ENCODE peak calls at places on chromosomes 13 and 19, in six cellular contexts. One of them, this sample, is unnamed.

GRCh38 chr19:42335374-42335936 is 10.0 kb downstream of the MEGF8 start:
- DNase-seq in adipocyte: no peak
- DNase-seq in CD8-positive, alpha-beta T cell: no peak
- DNase-seq in fibroblast of mammary gland: no peak
- DNase-seq in transverse colon: no peak
- DNase-seq in BE2C: no peak
- DNase-seq in this sample: no peak

GRCh38 chr19:12937243-12938053 is 961 bp upstream of the CALR start:
- DNase-seq in adipocyte: no peak
- DNase-seq in CD8-positive, alpha-beta T cell: no peak
- DNase-seq in fibroblast of mammary gland: peak; percentile 58
- DNase-seq in transverse colon: peak; percentile 48
- DNase-seq in BE2C: peak; percentile 66
- DNase-seq in this sample: no peak

GRCh38 chr19:16931306-16931705 is 42.5 kb downstream of the F2RL3 start:
- DNase-seq in adipocyte: no peak
- DNase-seq in CD8-positive, alpha-beta T cell: no peak
- DNase-seq in fibroblast of mammary gland: no peak
- DNase-seq in transverse colon: no peak
- DNase-seq in BE2C: no peak
- DNase-seq in this sample: no peak

GRCh38 chr19:7670150-7670784 is 1.4 kb downstream of the RETN start:
- DNase-seq in adipocyte: peak; percentile 36
- DNase-seq in CD8-positive, alpha-beta T cell: no peak
- DNase-seq in fibroblast of mammary gland: no peak
- DNase-seq in transverse colon: no peak
- DNase-seq in BE2C: no peak
- DNase-seq in this sample: no peak

GRCh38 chr13:77507931-77508776 is 27.4 kb upstream of the SCEL start:
- DNase-seq in adipocyte: peak; percentile 65
- DNase-seq in CD8-positive, alpha-beta T cell: no peak
- DNase-seq in fibroblast of mammary gland: peak; percentile 93
- DNase-seq in transverse colon: no peak
- DNase-seq in BE2C: peak; percentile 33
- DNase-seq in this sample: peak; percentile 61

GRCh38 chr19:52592301-52592700 is 22.2 kb downstream of the ZNF701 start:
- DNase-seq in adipocyte: no peak
- DNase-seq in CD8-positive, alpha-beta T cell: no peak
- DNase-seq in fibroblast of mammary gland: no peak
- DNase-seq in transverse colon: no peak
- DNase-seq in BE2C: no peak
- DNase-seq in this sample: no peak

GRCh38 chr19:7442423-7442822 is 46.4 kb downstream of the PEX11G start:
- DNase-seq in adipocyte: no peak
- DNase-seq in CD8-positive, alpha-beta T cell: no peak
- DNase-seq in fibroblast of mammary gland: peak; percentile 20
- DNase-seq in transverse colon: no peak
- DNase-seq in BE2C: peak; percentile 71
- DNase-seq in this sample: no peak

GRCh38 chr19:1259873-1260748 is 9.0 kb upstream of the CIRBP start:
- DNase-seq in adipocyte: no peak
- DNase-seq in CD8-positive, alpha-beta T cell: peak; percentile 67
- DNase-seq in fibroblast of mammary gland: no peak
- DNase-seq in transverse colon: peak; percentile 63
- DNase-seq in BE2C: no peak
- DNase-seq in this sample: no peak

GRCh38 chr19:1183543-1184172 is 9.6 kb upstream of the SBNO2 start:
- DNase-seq in adipocyte: peak; percentile 57
- DNase-seq in CD8-positive, alpha-beta T cell: no peak
- DNase-seq in fibroblast of mammary gland: no peak
- DNase-seq in transverse colon: peak; percentile 62
- DNase-seq in BE2C: no peak
- DNase-seq in this sample: no peak

GRCh38 chr13:28710161-28710560 is 8.6 kb downstream of the SLC46A3 start:
- DNase-seq in adipocyte: no peak
- DNase-seq in CD8-positive, alpha-beta T cell: no peak
- DNase-seq in fibroblast of mammary gland: no peak
- DNase-seq in transverse colon: peak; percentile 80
- DNase-seq in BE2C: no peak
- DNase-seq in this sample: no peak

GRCh38 chr13:43127827-43128226 is 104.4 kb downstream of the DNAJC15 start:
- DNase-seq in adipocyte: no peak
- DNase-seq in CD8-positive, alpha-beta T cell: no peak
- DNase-seq in fibroblast of mammary gland: no peak
- DNase-seq in transverse colon: no peak
- DNase-seq in BE2C: no peak
- DNase-seq in this sample: no peak

DNA sequence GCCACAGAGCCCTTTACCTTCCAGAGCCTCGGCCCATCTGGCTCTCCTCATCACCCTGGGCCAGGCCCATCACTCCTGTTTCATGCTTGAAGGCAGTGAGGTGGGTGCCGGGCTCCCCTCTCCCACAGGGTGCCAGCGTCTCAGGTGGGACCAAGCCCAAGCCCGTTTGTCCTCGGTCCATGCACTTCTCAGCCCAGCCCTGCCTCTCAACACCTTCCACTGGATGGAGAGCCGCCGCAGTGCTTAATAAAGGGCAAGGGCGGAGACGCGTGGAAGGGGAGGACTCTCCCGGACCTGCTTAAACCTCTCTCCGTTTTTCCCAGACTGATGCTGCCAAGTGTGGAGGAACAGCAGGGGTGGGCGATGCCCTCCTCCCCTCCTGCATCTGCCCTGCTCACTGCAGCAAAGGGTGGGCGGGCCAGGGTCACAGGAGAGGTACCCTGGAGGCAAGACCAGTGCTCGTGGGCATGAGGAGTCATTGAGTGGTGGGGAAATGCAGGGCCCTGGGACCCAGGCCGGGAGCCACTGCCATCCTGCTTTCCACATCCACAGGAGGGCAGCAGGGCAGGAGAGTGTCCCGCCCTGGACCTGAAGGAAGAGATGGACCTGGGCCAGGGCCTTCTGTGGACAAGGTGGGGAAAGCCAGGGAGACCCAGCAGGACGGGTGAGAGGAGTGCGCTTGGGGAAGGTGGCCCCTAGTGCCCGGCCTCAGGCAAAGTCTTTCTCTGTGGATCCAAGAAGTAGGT is 9.7 kb upstream of the ATP11A start:
- DNase-seq in adipocyte: no peak
- DNase-seq in CD8-positive, alpha-beta T cell: peak; percentile 42
- DNase-seq in fibroblast of mammary gland: no peak
- DNase-seq in transverse colon: no peak
- DNase-seq in BE2C: no peak
- DNase-seq in this sample: no peak
- H3K4me3 ChIP-seq in adipocyte: no peak overlapping the region
- H3K4me3 ChIP-seq in CD8-positive, alpha-beta T cell: no peak overlapping the region
- H3K4me3 ChIP-seq in fibroblast of mammary gland: no peak overlapping the region
- H3K4me3 ChIP-seq in transverse colon: no peak overlapping the region
- H3K4me3 ChIP-seq in BE2C: no peak overlapping the region
- H3K4me3 ChIP-seq in this sample: no peak overlapping the region

GRCh38 chr13:34035676-34036325 is 217.9 kb downstream of the RFC3 start:
- DNase-seq in adipocyte: no peak
- DNase-seq in CD8-positive, alpha-beta T cell: no peak
- DNase-seq in fibroblast of mammary gland: peak; percentile 15
- DNase-seq in transverse colon: no peak
- DNase-seq in BE2C: no peak
- DNase-seq in this sample: no peak

GRCh38 chr13:34038326-34039068 is 220.5 kb downstream of the RFC3 start:
- DNase-seq in adipocyte: no peak
- DNase-seq in CD8-positive, alpha-beta T cell: no peak
- DNase-seq in fibroblast of mammary gland: no peak
- DNase-seq in transverse colon: no peak
- DNase-seq in BE2C: no peak
- DNase-seq in this sample: no peak

GRCh38 chr13:34039678-34040077 is 221.7 kb downstream of the RFC3 start:
- DNase-seq in adipocyte: no peak
- DNase-seq in CD8-positive, alpha-beta T cell: no peak
- DNase-seq in fibroblast of mammary gland: no peak
- DNase-seq in transverse colon: no peak
- DNase-seq in BE2C: no peak
- DNase-seq in this sample: no peak

GRCh38 chr13:34035178-34035577 is 217.2 kb downstream of the RFC3 start:
- DNase-seq in adipocyte: no peak
- DNase-seq in CD8-positive, alpha-beta T cell: no peak
- DNase-seq in fibroblast of mammary gland: no peak
- DNase-seq in transverse colon: no peak
- DNase-seq in BE2C: no peak
- DNase-seq in this sample: no peak

DNA sequence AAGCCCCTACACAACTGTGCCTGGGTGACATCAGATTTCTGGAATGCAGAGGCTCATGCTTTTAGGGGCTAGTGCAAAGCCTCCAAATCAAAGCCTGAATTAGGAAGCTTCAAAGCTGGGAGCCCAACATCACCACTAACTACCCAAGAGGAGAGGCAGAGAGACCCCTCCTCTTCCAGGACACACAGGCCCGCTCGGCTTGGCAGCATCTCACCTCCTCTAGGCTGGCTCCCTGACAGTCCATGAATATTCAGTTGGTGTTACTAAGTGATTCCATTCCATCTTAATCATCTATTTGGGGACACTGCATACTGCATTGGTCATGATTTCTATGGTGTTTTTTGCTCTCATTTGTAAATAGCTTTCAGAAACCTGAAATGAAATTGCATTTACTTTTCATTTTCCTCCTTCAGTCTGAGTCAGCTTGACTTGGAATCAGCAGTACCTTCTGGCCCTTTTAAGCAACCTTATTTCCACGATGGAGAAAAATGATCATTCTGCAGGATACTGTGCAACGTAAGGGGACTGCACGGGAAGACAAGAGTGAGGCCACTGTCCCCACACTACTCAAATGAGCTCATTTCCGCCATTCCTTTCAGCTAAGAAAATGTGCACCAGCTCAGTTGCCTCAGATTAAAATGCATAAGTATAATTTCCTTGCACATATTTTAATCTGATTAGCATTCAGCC is 219.8 kb downstream of the RFC3 start:
- DNase-seq in adipocyte: no peak
- DNase-seq in CD8-positive, alpha-beta T cell: no peak
- DNase-seq in fibroblast of mammary gland: peak; percentile 4
- DNase-seq in transverse colon: no peak
- DNase-seq in BE2C: no peak
- DNase-seq in this sample: no peak
- H3K4me3 ChIP-seq in adipocyte: no peak overlapping the region
- H3K4me3 ChIP-seq in CD8-positive, alpha-beta T cell: no peak overlapping the region
- H3K4me3 ChIP-seq in fibroblast of mammary gland: no peak overlapping the region
- H3K4me3 ChIP-seq in transverse colon: no peak overlapping the region
- H3K4me3 ChIP-seq in BE2C: no peak overlapping the region
- H3K4me3 ChIP-seq in this sample: no peak overlapping the region

GRCh38 chr19:43464089-43464775 is 1.2 kb downstream of the LYPD3 start:
- DNase-seq in adipocyte: peak; percentile 83
- DNase-seq in CD8-positive, alpha-beta T cell: no peak
- DNase-seq in fibroblast of mammary gland: no peak
- DNase-seq in transverse colon: peak; percentile 81
- DNase-seq in BE2C: peak; percentile 70
- DNase-seq in this sample: no peak

GRCh38 chr19:43466793-43467192 is 1.4 kb upstream of the LYPD3 start:
- DNase-seq in adipocyte: no peak
- DNase-seq in CD8-positive, alpha-beta T cell: no peak
- DNase-seq in fibroblast of mammary gland: no peak
- DNase-seq in transverse colon: no peak
- DNase-seq in BE2C: no peak
- DNase-seq in this sample: no peak

GRCh38 chr19:43467276-43467675 is 1.9 kb upstream of the LYPD3 start:
- DNase-seq in adipocyte: no peak
- DNase-seq in CD8-positive, alpha-beta T cell: no peak
- DNase-seq in fibroblast of mammary gland: no peak
- DNase-seq in transverse colon: no peak
- DNase-seq in BE2C: no peak
- DNase-seq in this sample: no peak

GRCh38 chr19:43463381-43464088 is 1.9 kb downstream of the LYPD3 start:
- DNase-seq in adipocyte: peak; percentile 96
- DNase-seq in CD8-positive, alpha-beta T cell: peak; percentile 99
- DNase-seq in fibroblast of mammary gland: peak; percentile 81
- DNase-seq in transverse colon: peak; percentile 99
- DNase-seq in BE2C: peak; percentile 98
- DNase-seq in this sample: peak; percentile 92

DNA sequence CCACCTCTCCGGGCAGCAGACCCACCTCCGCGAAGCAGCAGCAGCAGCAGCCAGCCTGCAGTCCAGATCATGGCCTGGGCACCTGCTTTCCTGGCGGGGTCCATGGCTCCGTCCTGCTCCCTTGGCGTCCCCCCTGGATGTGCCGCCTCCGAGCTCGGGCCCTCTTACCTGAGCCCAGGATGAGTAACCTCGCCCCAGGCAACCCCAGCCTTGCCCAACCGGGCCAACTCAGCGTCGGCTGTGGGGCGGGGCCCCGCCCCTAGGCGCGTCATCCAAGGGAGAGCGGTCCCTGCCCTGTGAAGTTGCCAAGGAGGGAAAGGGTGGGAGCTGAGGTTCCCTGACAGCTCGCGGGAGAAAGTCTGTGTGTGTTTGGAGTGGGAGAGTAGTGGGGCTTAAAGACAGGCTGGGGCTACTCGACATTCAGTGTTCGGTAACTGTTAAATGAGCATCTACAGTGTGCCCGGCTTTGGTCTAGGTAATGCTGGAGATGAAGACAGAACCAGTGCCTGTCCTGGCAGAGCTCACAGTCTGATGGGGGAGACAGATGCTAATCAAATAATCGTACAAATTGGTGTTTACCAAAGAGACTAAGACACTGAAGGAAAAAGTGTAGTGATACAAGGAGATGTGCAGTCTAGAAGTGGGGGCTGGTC is at the start of gene LYPD3:
- DNase-seq in adipocyte: no peak
- DNase-seq in CD8-positive, alpha-beta T cell: no peak
- DNase-seq in fibroblast of mammary gland: peak; percentile 63
- DNase-seq in transverse colon: peak; percentile 64
- DNase-seq in BE2C: no peak
- DNase-seq in this sample: peak; percentile 44
- H3K4me3 ChIP-seq in adipocyte: peak within 1 kb of the TSS; percentile 84
- H3K4me3 ChIP-seq in CD8-positive, alpha-beta T cell: peak within 1 kb of the TSS; percentile 89
- H3K4me3 ChIP-seq in fibroblast of mammary gland: no peak within 1 kb of the TSS
- H3K4me3 ChIP-seq in transverse colon: peak within 1 kb of the TSS; percentile 57
- H3K4me3 ChIP-seq in BE2C: peak within 1 kb of the TSS; percentile 57
- H3K4me3 ChIP-seq in this sample: peak within 1 kb of the TSS; percentile 86

GRCh38 chr19:4559569-4559968 is at the start of gene SEMA6B:
- DNase-seq in adipocyte: no peak
- DNase-seq in CD8-positive, alpha-beta T cell: no peak
- DNase-seq in fibroblast of mammary gland: no peak
- DNase-seq in transverse colon: no peak
- DNase-seq in BE2C: no peak
- DNase-seq in this sample: no peak
- H3K4me3 ChIP-seq in adipocyte: no peak within 1 kb of the TSS
- H3K4me3 ChIP-seq in CD8-positive, alpha-beta T cell: no peak within 1 kb of the TSS
- H3K4me3 ChIP-seq in fibroblast of mammary gland: no peak within 1 kb of the TSS
- H3K4me3 ChIP-seq in transverse colon: peak within 1 kb of the TSS; percentile 16
- H3K4me3 ChIP-seq in BE2C: no peak within 1 kb of the TSS
- H3K4me3 ChIP-seq in this sample: no peak within 1 kb of the TSS